ENCODE peak calls at places on chromosomes 5 and 9, in six cellular contexts. O, N, B, X, K and Z are unnamed samples.

GRCh38 chr9:82208741-82209450 is 220.3 kb downstream of the SPATA31D1 start:
- DNase-seq in O (no peak), N (no peak), B (no peak), X (no peak), K (no peak), Z (peak; percentile 54)

GRCh38 chr9:18359335-18359734 is 114.6 kb upstream of the ADAMTSL1 start:
- DNase-seq in O (no peak), N (no peak), B (no peak), X (no peak), K (no peak), Z (peak; percentile 32)

GRCh38 chr5:141547488-141547887 is 58.6 kb downstream of the PCDHGC5 start:
- DNase-seq in O (no peak), N (peak; percentile 50), B (no peak), X (peak; percentile 33), K (no peak), Z (no peak)

GRCh38 chr5:172758077-172758835 is 12.7 kb downstream of the DUSP1 start:
- DNase-seq in O (no peak), N (peak; percentile 100), B (no peak), X (no peak), K (no peak), Z (peak; percentile 98)

GRCh38 chr9:96331236-96331947 is 29.4 kb upstream of the HSD17B3 start:
- DNase-seq in O (no peak), N (no peak), B (no peak), X (no peak), K (no peak), Z (no peak)

GRCh38 chr5:25754895-25755294 is 1110.1 kb upstream of the CDH10 start:
- DNase-seq in O (no peak), N (peak; percentile 1), B (no peak), X (no peak), K (no peak), Z (no peak)

GRCh38 chr5:90954951-90955635 is 396.5 kb downstream of the ADGRV1 start:
- DNase-seq in O (no peak), N (no peak), B (no peak), X (no peak), K (no peak), Z (no peak)

GRCh38 chr5:81140942-81141341 is 92.2 kb upstream of the CKMT2 start:
- DNase-seq in O (peak; percentile 46), N (peak; percentile 26), B (peak; percentile 46), X (no peak), K (no peak), Z (no peak)

GRCh38 chr9:129252937-129253819 is 75.1 kb upstream of the IER5L start:
- DNase-seq in O (peak; percentile 45), N (no peak), B (peak; percentile 4), X (no peak), K (no peak), Z (no peak)

GRCh38 chr9:8627944-8628679 is 828.5 kb upstream of the DMAC1 start:
- DNase-seq in O (no peak), N (no peak), B (no peak), X (no peak), K (no peak), Z (no peak)

GRCh38 chr5:143164557-143164956 is 238.9 kb downstream of the NR3C1 start:
- DNase-seq in O (no peak), N (no peak), B (no peak), X (no peak), K (no peak), Z (no peak)

GRCh38 chr5:57863661-57864060 is 381.1 kb upstream of the ACTBL2 start:
- DNase-seq in O (no peak), N (peak; percentile 57), B (no peak), X (no peak), K (no peak), Z (peak; percentile 93)

GRCh38 chr5:116063950-116064349 is 20.9 kb upstream of the COMMD10 start:
- DNase-seq in O (no peak), N (no peak), B (no peak), X (no peak), K (no peak), Z (no peak)

GRCh38 chr5:57710126-57710525 is 227.5 kb upstream of the ACTBL2 start:
- DNase-seq in O (no peak), N (no peak), B (no peak), X (no peak), K (no peak), Z (peak; percentile 54)

GRCh38 chr5:9337908-9338307 is 208.0 kb downstream of the SEMA5A start:
- DNase-seq in O (no peak), N (peak; percentile 79), B (no peak), X (no peak), K (no peak), Z (no peak)

GRCh38 chr9:122642226-122642625 is 15.2 kb downstream of the OR1B1 start:
- DNase-seq in O (no peak), N (no peak), B (no peak), X (no peak), K (no peak), Z (no peak)

GRCh38 chr9:114587345-114588149 is at the start of gene ATP6V1G1:
- DNase-seq in O (peak; percentile 100), N (peak; percentile 99), B (peak; percentile 100), X (peak; percentile 100), K (peak; percentile 100), Z (peak; percentile 96)
- H3K4me1 ChIP-seq in O (peaks cover 19% of the 10 kb centered on the region), N (peaks cover 6% of the 10 kb centered on the region), B (no peaks in the 10 kb centered on the region), X (peaks cover 23% of the 10 kb centered on the region), K (peaks cover 51% of the 10 kb centered on the region), Z (peaks cover 37% of the 10 kb centered on the region)

DNA sequence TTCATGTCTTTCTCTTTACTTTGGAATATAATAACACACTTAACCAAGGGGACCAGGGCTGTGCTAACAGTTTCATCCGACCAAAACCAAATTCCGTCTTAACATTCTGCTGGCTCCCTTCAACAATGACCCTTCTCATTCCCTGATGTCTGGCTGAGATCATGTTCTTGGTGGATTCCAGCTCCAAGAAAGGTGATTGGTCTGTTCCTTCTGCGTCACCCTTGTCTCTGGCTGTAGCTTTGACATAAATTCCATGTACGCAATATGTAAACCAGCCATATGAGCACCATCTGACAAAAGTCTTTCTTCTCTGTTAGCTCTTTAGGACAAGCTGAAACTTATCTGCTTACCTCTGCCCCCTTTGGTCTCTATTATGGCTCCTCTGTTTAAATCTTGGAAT is 45.7 kb upstream of the HSD17B4 start:
- DNase-seq in O (no peak), N (no peak), B (no peak), X (no peak), K (no peak), Z (no peak)
- H3K4me1 ChIP-seq in O (no peaks in the 10 kb centered on the region), N (peaks cover 4% of the 10 kb centered on the region), B (no peaks in the 10 kb centered on the region), X (no peaks in the 10 kb centered on the region), K (peaks cover 15% of the 10 kb centered on the region), Z (peaks cover 6% of the 10 kb centered on the region)

GRCh38 chr5:72122619-72123018 is 15.3 kb downstream of the MAP1B start:
- DNase-seq in O (no peak), N (no peak), B (no peak), X (no peak), K (no peak), Z (no peak)
- H3K4me1 ChIP-seq in O (no peaks in the 10 kb centered on the region), N (peaks cover 6% of the 10 kb centered on the region), B (peaks cover 18% of the 10 kb centered on the region), X (peaks cover 3% of the 10 kb centered on the region), K (peaks cover 47% of the 10 kb centered on the region), Z (peaks cover 25% of the 10 kb centered on the region)

DNA sequence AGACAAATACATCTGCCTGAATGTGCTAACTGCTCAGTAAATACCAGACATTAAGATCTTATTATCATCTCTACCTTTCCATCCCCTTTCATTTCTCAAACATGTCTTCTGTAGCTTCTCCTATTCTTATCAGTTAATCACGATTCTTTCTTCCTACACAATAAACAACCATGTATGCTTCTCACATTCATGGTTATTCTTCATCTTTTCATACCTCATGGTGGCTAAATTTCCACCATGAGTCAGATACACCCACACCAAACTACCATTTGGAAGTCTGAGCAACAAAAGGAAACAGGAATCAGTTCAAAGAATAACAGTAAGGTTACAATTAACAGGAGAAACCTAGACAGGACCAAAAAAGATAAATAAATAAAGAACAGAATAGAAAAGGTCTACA is 7.7 kb downstream of the ZNF622 start:
- DNase-seq in O (no peak), N (no peak), B (no peak), X (no peak), K (no peak), Z (no peak)
- H3K4me1 ChIP-seq in O (peaks cover 36% of the 10 kb centered on the region), N (peaks cover 12% of the 10 kb centered on the region), B (peaks cover 15% of the 10 kb centered on the region), X (no peaks in the 10 kb centered on the region), K (peaks cover 78% of the 10 kb centered on the region), Z (peaks cover 53% of the 10 kb centered on the region)